ENCODE peak calls at places on chromosomes 12 and 14, in four cellular contexts. L, A, X and Y are unnamed samples. For H3K27me3, the result is how much of the 10 kb centered on the place peaks cover.

GRCh38 chr12:75289678-75290200 is 40.4 kb downstream of the CAPS2 start:
- DNase-seq in L (no peak), A (no peak), X (no peak), Y (no peak)

GRCh38 chr14:44352212-44352611 is 154.9 kb downstream of the FSCB start:
- DNase-seq in L (no peak), A (no peak), X (no peak), Y (no peak)

GRCh38 chr12:105270671-105271255 is 34.8 kb upstream of the APPL2 start:
- DNase-seq in L (no peak), A (no peak), X (no peak), Y (no peak)

GRCh38 chr14:83870556-83870955 is 1659.4 kb upstream of the FLRT2 start:
- DNase-seq in L (no peak), A (no peak), X (no peak), Y (no peak)

GRCh38 chr14:69985456-69985855 is 106.2 kb downstream of the SMOC1 start:
- DNase-seq in L (no peak), A (no peak), X (no peak), Y (no peak)

GRCh38 chr12:89760783-89761182 is 52.1 kb upstream of the ATP2B1 start:
- DNase-seq in L (no peak), A (no peak), X (no peak), Y (no peak)

GRCh38 chr14:94115068-94115591 is 4.6 kb downstream of the IFI27 start:
- DNase-seq in L (no peak), A (no peak), X (no peak), Y (no peak)

GRCh38 chr12:43858096-43858495 is 22.2 kb downstream of the TMEM117 start:
- DNase-seq in L (no peak), A (no peak), X (no peak), Y (no peak)

GRCh38 chr14:23660290-23661226 is 24.4 kb downstream of the DHRS2 start:
- DNase-seq in L (no peak), A (no peak), X (no peak), Y (no peak)

GRCh38 chr12:46020768-46021167 is 30.4 kb upstream of the SCAF11 start:
- DNase-seq in L (no peak), A (no peak), X (no peak), Y (no peak)

GRCh38 chr12:66335746-66336145 is 33.5 kb downstream of the HELB start:
- DNase-seq in L (no peak), A (no peak), X (no peak), Y (no peak)

GRCh38 chr14:100531591-100532121 is 55.6 kb downstream of the BEGAIN start:
- DNase-seq in L (no peak), A (no peak), X (peak), Y (no peak)

GRCh38 chr14:91919814-91920213 is 27.7 kb downstream of the FBLN5 start:
- DNase-seq in L (no peak), A (no peak), X (no peak), Y (no peak)

GRCh38 chr14:104390941-104391901 is 188.3 kb upstream of the C14orf180 start:
- DNase-seq in L (no peak), A (no peak), X (peak), Y (no peak)

GRCh38 chr12:124964836-124965462 is 24.0 kb downstream of the DHX37 start:
- DNase-seq in L (no peak), A (no peak), X (no peak), Y (no peak)

GRCh38 chr12:32489070-32489469 is 89.7 kb downstream of the FGD4 start:
- DNase-seq in L (no peak), A (no peak), X (no peak), Y (no peak)

GRCh38 chr12:65825573-65826512 is 1.6 kb downstream of the HMGA2 start:
- DNase-seq in L (no peak), A (no peak), X (no peak), Y (no peak)

GRCh38 chr12:27619308-27619707 is 76.9 kb upstream of the REP15 start:
- DNase-seq in L (no peak), A (peak), X (no peak), Y (no peak)

GRCh38 chr12:29133141-29133540 is 15.9 kb upstream of the FAR2 start:
- DNase-seq in L (no peak), A (no peak), X (no peak), Y (no peak)

GRCh38 chr12:74985986-74986319 is 223.7 kb downstream of the KCNC2 start:
- DNase-seq in L (no peak), A (no peak), X (no peak), Y (no peak)

GRCh38 chr14:49975286-49975685 is 82.4 kb downstream of the ARF6 start:
- DNase-seq in L (no peak), A (peak), X (no peak), Y (no peak)

GRCh38 chr14:55212611-55213010 is 21.2 kb upstream of the DLGAP5 start:
- DNase-seq in L (no peak), A (no peak), X (no peak), Y (no peak)

GRCh38 chr14:36646664-36647416 is 14.8 kb upstream of the PAX9 start:
- DNase-seq in L (no peak), A (no peak), X (no peak), Y (no peak)

DNA sequence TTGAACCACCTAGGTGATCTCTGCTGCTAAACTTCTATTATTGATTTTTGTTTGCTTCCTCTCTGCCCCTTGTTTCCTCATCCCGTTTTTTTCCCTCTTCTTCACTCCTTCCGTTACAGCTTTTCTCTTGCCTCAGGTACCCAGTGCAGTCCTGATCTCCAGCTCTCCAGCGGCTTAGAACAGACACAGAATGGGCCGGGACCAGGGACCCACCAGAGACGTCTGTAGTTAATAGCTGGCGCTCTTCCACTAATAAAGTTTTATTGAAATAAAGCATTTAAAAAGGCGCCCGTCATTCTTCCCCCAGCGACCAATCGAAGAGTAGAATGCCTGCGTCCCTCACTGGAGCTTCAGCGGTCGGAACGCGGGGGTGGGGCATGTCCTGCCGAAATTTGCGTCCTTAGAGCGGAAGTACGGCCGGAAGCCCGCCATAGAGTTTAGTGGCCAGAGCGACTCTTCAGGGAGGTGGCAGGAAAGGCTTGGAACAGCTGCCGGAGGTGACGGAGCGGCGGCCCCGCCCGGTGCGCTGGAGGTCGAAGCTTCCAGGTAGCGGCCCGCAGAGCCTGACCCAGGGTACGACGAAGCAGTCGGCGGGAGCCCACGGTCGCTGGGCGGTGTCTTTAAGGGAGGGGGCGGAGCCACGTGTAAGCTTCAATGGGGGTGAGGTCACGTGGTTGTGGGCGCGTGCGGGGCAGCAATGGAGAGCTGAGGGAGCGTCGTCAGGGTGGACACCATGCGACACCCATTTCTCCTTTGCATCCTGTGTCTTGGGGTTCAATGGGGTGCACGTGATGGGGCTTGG is at the start of gene COPS7A:
- DNase-seq in L (peak), A (peak), X (peak), Y (no peak)
- TF ChIP-seq POLR2AphosphoS5 in L (peak), A (peak), X (peak), Y (peak)

GRCh38 chr12:54692353-54692752 is 44.2 kb upstream of the DCD start:
- DNase-seq in L (no peak), A (no peak), X (no peak), Y (no peak)
- H3K27me3 ChIP-seq in L (under half), A (under half), X (under half), Y (under half)

GRCh38 chr14:90871605-90872233 is 55.5 kb upstream of the TTC7B start:
- DNase-seq in L (no peak), A (no peak), X (no peak), Y (no peak)
- TF ChIP-seq POLR2AphosphoS5 in L (no peak), A (no peak), X (no peak), Y (no peak)

DNA sequence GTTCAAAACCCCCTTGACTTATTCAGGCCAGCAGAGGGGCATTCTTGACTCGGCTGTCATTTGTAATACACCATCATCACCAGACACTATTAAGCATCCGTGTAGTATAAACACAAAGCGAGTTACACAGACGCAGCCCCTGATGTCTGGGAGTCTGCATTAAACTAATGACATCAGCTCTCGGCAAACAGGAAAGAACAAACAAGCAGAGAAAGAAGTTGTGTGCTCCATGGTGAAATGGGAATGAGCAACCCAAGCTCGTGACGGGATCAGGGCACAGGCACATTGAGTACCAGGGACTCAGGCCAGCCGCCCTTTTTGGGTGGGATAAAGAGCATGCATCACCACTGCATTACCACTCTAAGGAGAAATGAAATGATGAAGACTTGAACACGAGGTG is 460.1 kb downstream of the MED13L start:
- DNase-seq in L (no peak), A (no peak), X (no peak), Y (no peak)
- H3K27me3 ChIP-seq in L (under half), A (under half), X (under half), Y (under half)

GRCh38 chr12:25716842-25717241 is 163.8 kb upstream of the LMNTD1 start:
- DNase-seq in L (no peak), A (no peak), X (no peak), Y (no peak)

GRCh38 chr12:25723286-25723685 is 170.2 kb upstream of the LMNTD1 start:
- DNase-seq in L (no peak), A (no peak), X (no peak), Y (no peak)

GRCh38 chr12:25718081-25718731 is 165.1 kb upstream of the LMNTD1 start:
- DNase-seq in L (no peak), A (no peak), X (no peak), Y (no peak)

GRCh38 chr12:25717552-25717951 is 164.5 kb upstream of the LMNTD1 start:
- DNase-seq in L (no peak), A (no peak), X (no peak), Y (no peak)

DNA sequence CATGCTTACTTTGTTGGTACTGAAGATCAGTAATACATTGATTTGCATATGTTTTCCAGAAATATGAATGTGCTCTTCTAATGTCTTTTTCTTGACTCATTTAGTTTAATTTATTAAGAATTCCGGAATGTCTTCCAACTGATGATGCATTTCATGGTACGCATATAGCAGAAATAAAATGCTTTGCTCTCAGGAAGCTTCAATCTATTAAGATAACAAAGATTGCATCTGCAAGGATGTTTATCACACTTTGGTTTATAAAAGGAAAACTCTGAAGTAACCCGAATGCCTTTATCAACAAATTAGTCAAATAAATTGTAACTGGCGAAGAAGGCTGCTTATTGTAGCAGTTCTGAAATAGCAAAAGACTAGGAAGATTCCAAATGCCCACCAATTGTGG is 166.4 kb upstream of the LMNTD1 start:
- DNase-seq in L (no peak), A (no peak), X (no peak), Y (no peak)
- TF ChIP-seq POLR2AphosphoS5 in L (no peak), A (no peak), X (no peak), Y (no peak)